ENCODE peak calls at places on chromosomes 2 and 18, in nine cellular contexts. One of them, this sample, is unnamed.

GRCh38 chr2:100820346-100821254 is 661 bp downstream of the NPAS2 start:
- DNase-seq in sigmoid colon: no peak
- DNase-seq in esophagus squamous epithelium: no peak
- DNase-seq in K562: no peak
- DNase-seq in fibroblast of pulmonary artery: no peak
- DNase-seq in lower leg skin: no peak
- DNase-seq in IMR-90: no peak
- DNase-seq in kidney epithelial cell: no peak
- DNase-seq in cardiac muscle cell: no peak
- DNase-seq in this sample: no peak

GRCh38 chr2:44897406-44897805 is 44.1 kb upstream of the SIX3 start:
- DNase-seq in fibroblast of pulmonary artery: no peak
- DNase-seq in lower leg skin: no peak
- DNase-seq in IMR-90: no peak
- DNase-seq in K562: no peak
- DNase-seq in esophagus squamous epithelium: no peak
- DNase-seq in kidney epithelial cell: no peak
- DNase-seq in cardiac muscle cell: no peak
- DNase-seq in sigmoid colon: no peak
- DNase-seq in this sample: no peak

GRCh38 chr2:171345971-171346722 is 87.6 kb downstream of the METTL8 start:
- DNase-seq in esophagus squamous epithelium: no peak
- DNase-seq in sigmoid colon: no peak
- DNase-seq in IMR-90: no peak
- DNase-seq in cardiac muscle cell: peak; percentile 15
- DNase-seq in fibroblast of pulmonary artery: peak; percentile 27
- DNase-seq in kidney epithelial cell: no peak
- DNase-seq in K562: no peak
- DNase-seq in lower leg skin: no peak
- DNase-seq in this sample: no peak

GRCh38 chr2:230578106-230578505 is 134.5 kb upstream of the CAB39 start:
- DNase-seq in esophagus squamous epithelium: no peak
- DNase-seq in fibroblast of pulmonary artery: no peak
- DNase-seq in kidney epithelial cell: no peak
- DNase-seq in K562: no peak
- DNase-seq in IMR-90: no peak
- DNase-seq in lower leg skin: no peak
- DNase-seq in cardiac muscle cell: no peak
- DNase-seq in sigmoid colon: no peak
- DNase-seq in this sample: no peak

GRCh38 chr2:96106991-96107882 is 9.1 kb downstream of the ADRA2B start:
- DNase-seq in IMR-90: no peak
- DNase-seq in kidney epithelial cell: no peak
- DNase-seq in cardiac muscle cell: no peak
- DNase-seq in esophagus squamous epithelium: no peak
- DNase-seq in K562: no peak
- DNase-seq in sigmoid colon: peak; percentile 56
- DNase-seq in fibroblast of pulmonary artery: no peak
- DNase-seq in lower leg skin: no peak
- DNase-seq in this sample: no peak

GRCh38 chr2:157233506-157233905 is 24.0 kb upstream of the GALNT5 start:
- DNase-seq in kidney epithelial cell: no peak
- DNase-seq in IMR-90: peak; percentile 84
- DNase-seq in cardiac muscle cell: peak; percentile 63
- DNase-seq in sigmoid colon: no peak
- DNase-seq in fibroblast of pulmonary artery: peak; percentile 76
- DNase-seq in K562: no peak
- DNase-seq in esophagus squamous epithelium: no peak
- DNase-seq in lower leg skin: no peak
- DNase-seq in this sample: peak; percentile 56

GRCh38 chr2:60840880-60841279 is 40.5 kb upstream of the REL start:
- DNase-seq in cardiac muscle cell: no peak
- DNase-seq in IMR-90: no peak
- DNase-seq in lower leg skin: no peak
- DNase-seq in fibroblast of pulmonary artery: no peak
- DNase-seq in K562: no peak
- DNase-seq in sigmoid colon: no peak
- DNase-seq in kidney epithelial cell: no peak
- DNase-seq in esophagus squamous epithelium: no peak
- DNase-seq in this sample: no peak

GRCh38 chr2:112529751-112530150 is 12.5 kb upstream of the POLR1B start:
- DNase-seq in kidney epithelial cell: no peak
- DNase-seq in esophagus squamous epithelium: no peak
- DNase-seq in K562: no peak
- DNase-seq in lower leg skin: no peak
- DNase-seq in IMR-90: no peak
- DNase-seq in cardiac muscle cell: no peak
- DNase-seq in sigmoid colon: no peak
- DNase-seq in fibroblast of pulmonary artery: no peak
- DNase-seq in this sample: no peak

GRCh38 chr2:239143858-239144712 is 256.7 kb downstream of the HDAC4 start:
- DNase-seq in kidney epithelial cell: no peak
- DNase-seq in K562: peak; percentile 38
- DNase-seq in sigmoid colon: no peak
- DNase-seq in IMR-90: peak; percentile 53
- DNase-seq in esophagus squamous epithelium: no peak
- DNase-seq in cardiac muscle cell: peak; percentile 69
- DNase-seq in lower leg skin: no peak
- DNase-seq in fibroblast of pulmonary artery: peak; percentile 66
- DNase-seq in this sample: no peak

GRCh38 chr2:23423873-23424680 is 39.1 kb downstream of the KLHL29 start:
- DNase-seq in K562: no peak
- DNase-seq in kidney epithelial cell: no peak
- DNase-seq in esophagus squamous epithelium: no peak
- DNase-seq in cardiac muscle cell: no peak
- DNase-seq in sigmoid colon: peak; percentile 64
- DNase-seq in fibroblast of pulmonary artery: no peak
- DNase-seq in lower leg skin: peak; percentile 37
- DNase-seq in IMR-90: no peak
- DNase-seq in this sample: no peak

GRCh38 chr2:217588266-217588665 is 414.5 kb downstream of the TNS1 start:
- DNase-seq in lower leg skin: no peak
- DNase-seq in esophagus squamous epithelium: no peak
- DNase-seq in kidney epithelial cell: no peak
- DNase-seq in K562: no peak
- DNase-seq in IMR-90: no peak
- DNase-seq in sigmoid colon: no peak
- DNase-seq in fibroblast of pulmonary artery: no peak
- DNase-seq in cardiac muscle cell: no peak
- DNase-seq in this sample: no peak

GRCh38 chr2:235523021-235523420 is 29.2 kb downstream of the AGAP1 start:
- DNase-seq in fibroblast of pulmonary artery: no peak
- DNase-seq in IMR-90: no peak
- DNase-seq in lower leg skin: no peak
- DNase-seq in esophagus squamous epithelium: no peak
- DNase-seq in sigmoid colon: no peak
- DNase-seq in cardiac muscle cell: no peak
- DNase-seq in kidney epithelial cell: no peak
- DNase-seq in K562: no peak
- DNase-seq in this sample: no peak

GRCh38 chr2:112803691-112804521 is 19.6 kb upstream of the IL1A start:
- DNase-seq in fibroblast of pulmonary artery: peak; percentile 72
- DNase-seq in K562: peak; percentile 31
- DNase-seq in IMR-90: peak; percentile 94
- DNase-seq in kidney epithelial cell: no peak
- DNase-seq in cardiac muscle cell: peak; percentile 63
- DNase-seq in lower leg skin: no peak
- DNase-seq in esophagus squamous epithelium: no peak
- DNase-seq in sigmoid colon: no peak
- DNase-seq in this sample: peak; percentile 79

GRCh38 chr2:166609183-166609959 is 115.3 kb upstream of the SCN7A start:
- DNase-seq in esophagus squamous epithelium: no peak
- DNase-seq in kidney epithelial cell: no peak
- DNase-seq in fibroblast of pulmonary artery: no peak
- DNase-seq in lower leg skin: no peak
- DNase-seq in cardiac muscle cell: no peak
- DNase-seq in K562: no peak
- DNase-seq in sigmoid colon: no peak
- DNase-seq in IMR-90: no peak
- DNase-seq in this sample: no peak

GRCh38 chr18:22846697-22847096 is 86.4 kb upstream of the RBBP8 start:
- DNase-seq in K562: no peak
- DNase-seq in kidney epithelial cell: no peak
- DNase-seq in lower leg skin: no peak
- DNase-seq in sigmoid colon: no peak
- DNase-seq in IMR-90: no peak
- DNase-seq in cardiac muscle cell: no peak
- DNase-seq in esophagus squamous epithelium: no peak
- DNase-seq in fibroblast of pulmonary artery: no peak
- DNase-seq in this sample: no peak
- H3K4me3 ChIP-seq in K562: no peak overlapping the region
- H3K4me3 ChIP-seq in kidney epithelial cell: no peak overlapping the region
- H3K4me3 ChIP-seq in lower leg skin: no peak overlapping the region
- H3K4me3 ChIP-seq in sigmoid colon: no peak overlapping the region
- H3K4me3 ChIP-seq in IMR-90: no peak overlapping the region
- H3K4me3 ChIP-seq in cardiac muscle cell: no peak overlapping the region
- H3K4me3 ChIP-seq in esophagus squamous epithelium: no peak overlapping the region
- H3K4me3 ChIP-seq in fibroblast of pulmonary artery: no peak overlapping the region
- H3K4me3 ChIP-seq in this sample: no peak overlapping the region

GRCh38 chr2:179434357-179434756 is 169.7 kb upstream of the SESTD1 start:
- DNase-seq in lower leg skin: no peak
- DNase-seq in esophagus squamous epithelium: no peak
- DNase-seq in K562: no peak
- DNase-seq in IMR-90: no peak
- DNase-seq in cardiac muscle cell: no peak
- DNase-seq in sigmoid colon: no peak
- DNase-seq in kidney epithelial cell: no peak
- DNase-seq in fibroblast of pulmonary artery: no peak
- DNase-seq in this sample: no peak
- TF ChIP-seq CTCF in lower leg skin: no peak
- TF ChIP-seq CTCF in esophagus squamous epithelium: no peak
- TF ChIP-seq CTCF in K562: no peak
- TF ChIP-seq CTCF in IMR-90: no peak
- TF ChIP-seq CTCF in cardiac muscle cell: no peak
- TF ChIP-seq CTCF in sigmoid colon: no peak
- TF ChIP-seq CTCF in kidney epithelial cell: no peak
- TF ChIP-seq CTCF in fibroblast of pulmonary artery: no peak
- TF ChIP-seq CTCF in this sample: no peak

DNA sequence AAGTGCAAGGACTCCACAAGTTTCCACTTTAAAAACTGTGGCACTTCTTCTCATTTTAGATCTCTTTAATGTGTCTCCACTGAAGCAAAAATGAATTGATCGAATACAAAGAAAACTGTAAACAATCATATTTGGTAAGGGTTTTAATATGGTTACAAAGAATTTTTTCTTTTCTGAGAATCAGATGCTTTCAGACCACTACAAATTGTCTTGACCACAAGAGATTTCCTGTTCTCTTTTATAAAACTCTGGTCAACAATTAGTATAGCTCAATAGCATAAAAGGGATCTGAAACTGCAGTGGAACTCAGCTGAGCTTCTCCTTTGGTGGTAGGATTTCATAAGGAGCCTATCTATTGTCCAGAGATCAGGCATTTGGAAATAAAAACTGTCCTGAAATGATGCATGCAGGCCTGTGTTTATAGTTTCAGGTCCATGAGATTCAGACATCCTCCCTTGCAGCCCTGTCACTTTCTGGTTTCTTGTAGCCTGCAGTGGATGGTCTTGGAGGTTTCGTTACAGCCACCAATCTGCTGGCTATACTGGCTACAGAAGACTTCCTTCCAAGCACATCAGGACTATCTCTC is 120.0 kb downstream of the DOCK10 start:
- DNase-seq in sigmoid colon: no peak
- DNase-seq in K562: no peak
- DNase-seq in cardiac muscle cell: peak; percentile 16
- DNase-seq in lower leg skin: no peak
- DNase-seq in IMR-90: peak; percentile 18
- DNase-seq in kidney epithelial cell: no peak
- DNase-seq in fibroblast of pulmonary artery: no peak
- DNase-seq in esophagus squamous epithelium: no peak
- DNase-seq in this sample: no peak
- H3K4me3 ChIP-seq in sigmoid colon: no peak overlapping the region
- H3K4me3 ChIP-seq in K562: no peak overlapping the region
- H3K4me3 ChIP-seq in cardiac muscle cell: no peak overlapping the region
- H3K4me3 ChIP-seq in lower leg skin: no peak overlapping the region
- H3K4me3 ChIP-seq in IMR-90: no peak overlapping the region
- H3K4me3 ChIP-seq in kidney epithelial cell: no peak overlapping the region
- H3K4me3 ChIP-seq in fibroblast of pulmonary artery: no peak overlapping the region
- H3K4me3 ChIP-seq in esophagus squamous epithelium: no peak overlapping the region
- H3K4me3 ChIP-seq in this sample: no peak overlapping the region

DNA sequence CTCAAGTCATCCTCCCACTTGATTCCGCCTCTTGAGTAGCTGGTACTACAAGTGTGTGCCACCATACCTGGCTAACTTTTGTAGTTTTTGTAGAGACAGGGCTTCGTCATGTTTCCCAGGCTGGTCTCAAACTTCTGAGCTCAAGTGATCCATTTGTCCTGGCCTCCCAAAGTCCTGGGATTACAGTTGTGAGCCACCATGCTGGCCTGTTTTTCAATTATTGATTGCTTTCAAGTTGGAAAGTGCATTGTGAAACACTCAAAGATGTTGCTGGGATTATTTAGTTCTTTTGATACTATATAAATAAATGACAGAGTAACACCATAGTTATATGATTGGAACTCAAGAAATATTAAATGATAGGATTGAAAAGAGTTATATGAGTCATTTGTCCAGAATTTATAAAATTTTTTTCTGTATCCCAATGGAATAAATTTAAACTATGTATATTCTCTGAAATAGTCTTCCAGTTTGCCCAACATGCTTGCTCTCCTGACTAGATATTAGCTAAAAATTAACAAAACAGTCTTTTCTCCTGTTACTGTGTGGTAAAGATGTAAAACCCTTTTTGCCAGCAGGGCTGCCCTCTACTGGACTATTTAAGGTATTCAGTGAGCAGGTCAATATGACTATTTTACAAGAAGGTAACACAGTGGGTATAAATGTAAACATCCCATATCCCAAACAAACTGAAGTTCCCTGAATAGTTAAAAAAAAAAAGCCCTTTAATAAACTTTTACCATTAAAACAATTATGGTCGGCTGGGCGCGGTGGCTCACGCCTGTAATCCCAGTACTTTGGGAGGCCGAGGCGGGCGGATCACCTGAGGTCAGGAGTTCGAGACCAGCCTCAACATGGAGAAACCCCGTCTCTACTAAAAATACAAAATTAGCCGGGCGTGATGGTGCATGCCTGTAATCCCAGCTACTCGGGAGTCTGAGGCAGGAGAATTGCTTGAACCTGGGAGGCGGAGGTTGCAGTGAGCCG is 42.7 kb downstream of the ACSL3 start:
- DNase-seq in esophagus squamous epithelium: peak; percentile 1
- DNase-seq in IMR-90: peak; percentile 73
- DNase-seq in cardiac muscle cell: peak; percentile 79
- DNase-seq in lower leg skin: no peak
- DNase-seq in K562: peak; percentile 16
- DNase-seq in kidney epithelial cell: peak; percentile 50
- DNase-seq in sigmoid colon: no peak
- DNase-seq in fibroblast of pulmonary artery: peak; percentile 79
- DNase-seq in this sample: no peak
- TF ChIP-seq CTCF in esophagus squamous epithelium: peak; percentile 76
- TF ChIP-seq CTCF in IMR-90: peak; percentile 77
- TF ChIP-seq CTCF in cardiac muscle cell: peak; percentile 65
- TF ChIP-seq CTCF in lower leg skin: peak; percentile 29
- TF ChIP-seq CTCF in K562: peak; percentile 68
- TF ChIP-seq CTCF in kidney epithelial cell: peak; percentile 73
- TF ChIP-seq CTCF in sigmoid colon: peak; percentile 62
- TF ChIP-seq CTCF in fibroblast of pulmonary artery: peak; percentile 73
- TF ChIP-seq CTCF in this sample: peak; percentile 50

This sample was measured in AG04449.